ENCODE peak calls at places on chromosomes 12 and 14, in four cellular contexts. X, S, K and L are unnamed samples.

GRCh38 chr12:24879644-24880043 is 69.3 kb downstream of the BCAT1 start:
- DNase-seq in X (no peak), S (no peak), K (no peak), L (no peak)

GRCh38 chr12:109619002-109619604 is 45.5 kb downstream of the MVK start:
- DNase-seq in X (no peak), S (no peak), K (no peak), L (no peak)

GRCh38 chr14:24633353-24633752 is 637 bp downstream of the GZMB start:
- DNase-seq in X (no peak), S (no peak), K (no peak), L (no peak)

GRCh38 chr14:101074124-101075024 is 170.9 kb upstream of the RTL1 start:
- DNase-seq in X (no peak), S (no peak), K (no peak), L (no peak)

GRCh38 chr12:106841471-106842302 is 67.2 kb downstream of the RIC8B start:
- DNase-seq in X (peak), S (peak), K (no peak), L (no peak)

GRCh38 chr14:69542311-69542710 is 32.4 kb downstream of the CCDC177 start:
- DNase-seq in X (no peak), S (no peak), K (no peak), L (peak)

GRCh38 chr14:76205708-76206107 is 54.0 kb downstream of the GPATCH2L start:
- DNase-seq in X (no peak), S (no peak), K (no peak), L (no peak)

GRCh38 chr12:40921563-40922163 is 229.4 kb downstream of the CNTN1 start:
- DNase-seq in X (no peak), S (no peak), K (no peak), L (no peak)

GRCh38 chr14:76947078-76947837 is 81.2 kb downstream of the IRF2BPL start:
- DNase-seq in X (peak), S (peak), K (peak), L (peak)

GRCh38 chr12:113889806-113890581 is 76.1 kb downstream of the RBM19 start:
- DNase-seq in X (no peak), S (no peak), K (no peak), L (no peak)

GRCh38 chr12:20421338-20421890 is 53.1 kb downstream of the PDE3A start:
- DNase-seq in X (no peak), S (no peak), K (no peak), L (no peak)

GRCh38 chr12:126899926-126900792 is 1366.8 kb upstream of the TMEM132C start:
- DNase-seq in X (no peak), S (no peak), K (no peak), L (no peak)

GRCh38 chr14:23936084-23936829 is 17.3 kb upstream of the DHRS4 start:
- DNase-seq in X (no peak), S (no peak), K (no peak), L (no peak)

GRCh38 chr12:124917135-124917840 is 2.8 kb upstream of the UBC start:
- DNase-seq in X (peak), S (peak), K (no peak), L (no peak)

GRCh38 chr14:24331731-24332093 is 3.2 kb downstream of the ADCY4 start:
- DNase-seq in X (no peak), S (no peak), K (no peak), L (no peak)

GRCh38 chr12:75447695-75448393 is 32.7 kb upstream of the GLIPR1 start:
- DNase-seq in X (no peak), S (no peak), K (no peak), L (no peak)

GRCh38 chr12:75443709-75444108 is 36.8 kb upstream of the GLIPR1 start:
- DNase-seq in X (no peak), S (no peak), K (no peak), L (no peak)

GRCh38 chr12:75444444-75445136 is 36.0 kb upstream of the GLIPR1 start:
- DNase-seq in X (no peak), S (no peak), K (no peak), L (no peak)

GRCh38 chr12:75452675-75453330 is 27.8 kb upstream of the GLIPR1 start:
- DNase-seq in X (no peak), S (no peak), K (no peak), L (no peak)

GRCh38 chr12:75446857-75447256 is 33.7 kb upstream of the GLIPR1 start:
- DNase-seq in X (no peak), S (no peak), K (no peak), L (no peak)
- H3K27ac ChIP-seq in X (no peak), S (no peak), K (no peak), L (no peak)

DNA sequence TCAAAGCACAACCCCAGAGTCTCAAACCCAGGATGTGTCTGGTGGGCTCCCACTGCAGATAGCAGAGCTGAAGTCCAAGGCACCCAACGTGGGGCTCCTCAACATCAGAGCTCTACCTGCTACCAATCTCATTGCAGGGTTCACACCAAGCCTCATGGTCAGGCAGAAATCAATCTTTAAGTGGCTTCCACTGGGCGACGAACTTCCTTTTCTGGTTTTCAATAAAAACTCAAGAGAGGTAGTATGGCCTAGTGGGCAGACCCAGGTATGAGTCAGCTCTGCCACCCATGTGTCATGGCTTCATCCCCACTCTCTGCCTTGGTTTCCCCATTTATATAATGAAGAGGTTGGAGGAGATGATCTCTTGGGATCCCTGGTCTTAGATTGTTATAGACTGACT is 47.0 kb downstream of the BCL11B start:
- DNase-seq in X (no peak), S (no peak), K (no peak), L (no peak)
- H3K27ac ChIP-seq in X (peak), S (no peak), K (no peak), L (no peak)

GRCh38 chr12:130027798-130028197 is 124.0 kb upstream of the TMEM132D start:
- DNase-seq in X (no peak), S (no peak), K (no peak), L (no peak)
- H3K27ac ChIP-seq in X (no peak), S (no peak), K (no peak), L (no peak)

GRCh38 chr14:21795456-21795855 is 121.8 kb upstream of the OR4E1 start:
- DNase-seq in X (no peak), S (no peak), K (no peak), L (no peak)
- H3K27ac ChIP-seq in X (no peak), S (no peak), K (no peak), L (no peak)

GRCh38 chr12:45987339-45987726 is 3.0 kb downstream of the SCAF11 start:
- DNase-seq in X (no peak), S (no peak), K (no peak), L (no peak)
- H3K27ac ChIP-seq in X (no peak), S (no peak), K (no peak), L (no peak)

DNA sequence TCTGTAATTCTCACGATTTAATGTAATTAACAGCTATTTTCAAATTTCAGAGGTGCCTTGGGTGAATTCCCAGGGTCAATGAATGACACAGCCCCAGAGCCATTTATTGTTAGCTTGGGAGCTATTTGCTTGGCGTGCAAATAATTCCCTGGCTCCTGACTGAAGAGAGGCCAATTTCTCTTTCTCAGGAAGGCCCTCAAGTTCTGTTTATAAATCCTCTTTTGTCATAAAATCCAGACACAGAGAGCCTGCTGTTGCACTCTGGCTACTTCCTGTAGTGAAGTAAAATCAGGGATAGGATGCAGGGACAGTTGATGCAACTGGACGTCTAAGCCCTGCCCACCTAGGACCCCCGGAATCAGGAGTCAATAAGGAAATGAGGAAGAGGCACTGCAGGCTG is 154.3 kb downstream of the TMX1 start:
- DNase-seq in X (no peak), S (no peak), K (no peak), L (no peak)
- H3K27ac ChIP-seq in X (no peak), S (no peak), K (no peak), L (peak)

GRCh38 chr12:120342567-120343537 is 15.3 kb upstream of the PLA2G1B start:
- DNase-seq in X (no peak), S (no peak), K (no peak), L (no peak)
- H3K27ac ChIP-seq in X (no peak), S (peak), K (no peak), L (no peak)

DNA sequence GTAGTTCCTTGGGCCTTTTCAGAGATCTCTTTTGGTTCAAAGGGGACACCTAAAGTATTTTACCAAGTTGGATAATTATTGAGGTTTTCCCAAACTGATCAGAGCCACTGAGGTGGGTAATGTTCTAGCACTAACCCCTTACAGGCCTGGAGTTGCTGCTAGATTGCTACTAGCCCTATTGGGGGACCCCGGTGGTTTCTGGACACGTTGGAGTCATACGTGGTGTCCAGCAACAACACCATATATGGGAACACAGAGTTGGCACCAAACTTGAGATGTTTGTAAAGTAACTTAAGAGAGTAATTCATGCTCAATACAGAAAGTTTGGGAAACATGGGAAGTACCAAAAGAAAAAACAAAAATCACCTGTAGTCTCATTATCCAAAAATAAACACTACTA is 594 bp downstream of the BBOF1 start:
- DNase-seq in X (no peak), S (no peak), K (no peak), L (no peak)
- H3K27ac ChIP-seq in X (peak), S (no peak), K (no peak), L (peak)

GRCh38 chr12:77354766-77355362 is 289.5 kb upstream of the E2F7 start:
- DNase-seq in X (no peak), S (no peak), K (no peak), L (no peak)
- H3K27ac ChIP-seq in X (no peak), S (no peak), K (no peak), L (no peak)

GRCh38 chr12:11839093-11839641 is 189.7 kb downstream of the ETV6 start:
- DNase-seq in X (no peak), S (no peak), K (no peak), L (no peak)
- H3K27ac ChIP-seq in X (no peak), S (no peak), K (peak), L (peak)